ENCODE peak calls at places on chromosome 1, in eight cellular contexts. E is prostate gland, C is AG10803, W is PC-3, N is pancreas, Q is RWPE2, S is GM12865, H is Calu3. D is an unnamed sample.

GRCh38 chr1:219058891-219059820 is 114.5 kb upstream of the LYPLAL1 start:
- DNase-seq in E (no peak), C (no peak), W (no peak), N (no peak), Q (no peak), S (no peak), H (no peak), D (no peak)

GRCh38 chr1:51421961-51422360 is 91.6 kb upstream of the TTC39A start:
- DNase-seq in E (no peak), C (peak), W (peak), N (no peak), Q (no peak), S (peak), H (peak), D (no peak)

GRCh38 chr1:114457675-114458074 is 53.3 kb downstream of the TRIM33 start:
- DNase-seq in E (no peak), C (no peak), W (no peak), N (no peak), Q (no peak), S (no peak), H (no peak), D (no peak)

GRCh38 chr1:95089888-95090287 is 17.1 kb upstream of the ALG14 start:
- DNase-seq in E (no peak), C (no peak), W (no peak), N (no peak), Q (no peak), S (no peak), H (no peak), D (no peak)

GRCh38 chr1:165841582-165842362 is 14.4 kb downstream of the UCK2 start:
- DNase-seq in E (no peak), C (peak), W (peak), N (no peak), Q (no peak), S (peak), H (no peak), D (no peak)

GRCh38 chr1:26278835-26279597 is 870 bp upstream of the SH3BGRL3 start:
- DNase-seq in E (peak), C (peak), W (peak), N (peak), Q (no peak), S (peak), H (no peak), D (peak)

GRCh38 chr1:91502882-91503184 is 2.2 kb downstream of the CDC7 start:
- DNase-seq in E (no peak), C (peak), W (peak), N (no peak), Q (no peak), S (peak), H (no peak), D (no peak)

GRCh38 chr1:214476958-214477870 is 74.2 kb downstream of the PTPN14 start:
- DNase-seq in E (peak), C (peak), W (no peak), N (no peak), Q (peak), S (no peak), H (peak), D (no peak)

GRCh38 chr1:82161651-82162238 is 361.0 kb downstream of the ADGRL2 start:
- DNase-seq in E (peak), C (no peak), W (peak), N (no peak), Q (no peak), S (peak), H (no peak), D (no peak)

GRCh38 chr1:25500694-25501093 is 42.7 kb upstream of the LDLRAP1 start:
- DNase-seq in E (peak), C (peak), W (no peak), N (no peak), Q (no peak), S (no peak), H (no peak), D (no peak)

GRCh38 chr1:197180252-197180878 is 33.9 kb upstream of the ASPM start:
- DNase-seq in E (no peak), C (peak), W (peak), N (no peak), Q (no peak), S (peak), H (no peak), D (no peak)

DNA sequence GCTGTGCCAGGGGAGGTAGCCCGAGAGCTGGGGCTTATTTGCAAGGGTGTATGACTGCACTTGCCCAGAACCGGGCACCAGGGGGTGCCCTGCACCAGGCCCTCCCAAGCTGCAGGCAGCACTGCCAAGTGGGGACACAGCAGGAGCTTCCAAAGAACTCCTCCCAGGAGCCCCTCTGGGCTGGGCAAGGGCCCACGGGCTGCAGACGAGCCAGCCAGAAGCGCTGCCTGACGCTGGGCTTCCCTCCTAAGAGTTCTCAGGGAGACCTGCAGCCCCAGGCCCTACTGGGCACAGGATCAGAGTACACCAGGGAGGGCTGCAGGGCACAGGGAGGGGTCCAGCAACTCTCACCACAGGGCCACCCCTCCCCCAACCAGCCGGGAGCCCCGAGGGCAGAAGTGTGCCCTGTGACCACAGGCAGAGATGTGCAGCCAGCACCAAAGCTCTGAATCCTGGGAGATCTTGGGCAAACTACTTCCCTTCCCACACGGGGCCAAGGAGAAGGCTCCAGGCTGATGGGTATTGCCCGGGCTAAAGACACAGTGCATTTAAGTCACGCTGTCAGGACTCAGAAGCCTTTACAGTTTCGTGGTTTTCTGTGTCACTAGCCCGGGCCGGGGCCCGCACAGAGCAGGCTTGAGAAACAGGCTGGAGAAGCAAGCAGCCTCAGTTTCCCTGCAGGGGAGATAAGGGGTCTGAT is 63.4 kb downstream of the KCNAB2 start:
- DNase-seq in E (peak), C (peak), W (peak), N (no peak), Q (no peak), S (peak), H (peak), D (no peak)
- TF ChIP-seq CTCF in E (peak), C (peak), W (peak), N (no peak), Q (peak), S (peak), H (no peak), D (no peak)

DNA sequence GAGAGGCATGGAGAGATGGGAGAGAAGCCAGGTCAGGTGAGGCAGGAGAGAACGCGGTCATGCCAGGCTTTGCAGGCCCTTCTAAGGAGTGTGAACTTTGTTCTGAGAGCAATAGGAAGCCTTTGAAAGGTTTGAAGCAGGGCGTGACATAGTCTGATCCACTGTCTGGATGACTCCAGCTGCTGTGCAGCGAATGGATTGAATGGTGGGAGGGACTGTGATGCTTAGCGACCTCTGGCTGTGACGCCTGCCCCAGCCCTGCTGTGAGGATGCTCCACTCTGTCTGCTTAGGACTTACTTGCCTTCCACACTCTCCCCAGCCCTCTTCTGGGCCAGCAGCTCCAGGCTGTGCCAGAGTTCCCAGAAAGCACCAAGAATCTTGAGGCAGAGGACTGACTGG is 41.8 kb upstream of the POU3F1 start:
- DNase-seq in E (no peak), C (no peak), W (no peak), N (no peak), Q (no peak), S (no peak), H (no peak), D (no peak)
- TF ChIP-seq CTCF in E (no peak), C (no peak), W (no peak), N (no peak), Q (no peak), S (no peak), H (no peak), D (no peak)

DNA sequence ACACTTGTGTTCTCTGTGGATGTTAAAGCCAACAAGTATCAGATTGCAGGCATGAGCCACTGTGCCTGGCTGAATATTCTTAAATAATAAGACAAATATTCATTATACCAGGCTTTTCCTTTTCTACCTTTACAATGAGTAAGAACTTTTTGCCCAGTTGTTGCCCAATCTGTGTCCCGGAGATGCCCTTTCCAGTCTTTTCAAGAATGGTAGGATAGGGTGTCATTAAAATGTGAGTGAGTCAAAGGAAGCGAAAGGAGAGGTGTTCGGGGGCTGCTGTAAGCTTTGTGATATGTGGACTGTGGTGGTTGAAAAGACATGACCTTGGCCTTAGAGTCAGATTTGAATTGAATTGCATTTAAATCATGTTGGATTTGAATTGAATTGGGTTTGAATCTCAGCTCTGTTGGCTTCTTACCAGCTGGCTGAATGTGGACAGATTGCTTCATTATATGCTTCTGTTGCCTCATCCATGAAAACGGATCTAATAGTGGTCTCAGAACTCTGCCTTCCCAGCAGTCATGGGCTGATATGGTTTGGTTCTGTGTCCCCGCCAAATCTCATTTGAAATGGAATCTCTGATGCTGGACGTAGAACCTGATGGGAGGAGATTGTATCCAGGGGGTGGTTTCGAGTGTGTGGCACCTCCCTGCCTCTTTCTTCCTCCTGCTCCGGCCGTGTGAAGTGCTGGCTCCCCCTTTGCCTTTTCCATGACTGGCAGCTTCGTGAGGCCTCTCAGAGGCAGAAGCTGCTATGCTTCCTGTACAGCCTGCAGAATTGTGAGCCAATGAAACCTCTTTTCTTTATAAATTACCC is 22.7 kb upstream of the AADACL3 start:
- DNase-seq in E (no peak), C (peak), W (no peak), N (no peak), Q (no peak), S (no peak), H (no peak), D (no peak)
- TF ChIP-seq CTCF in E (no peak), C (no peak), W (no peak), N (no peak), Q (no peak), S (no peak), H (no peak), D (no peak)

GRCh38 chr1:180842052-180842451 is 70.6 kb upstream of the KIAA1614 start:
- DNase-seq in E (no peak), C (peak), W (no peak), N (no peak), Q (no peak), S (no peak), H (no peak), D (no peak)

GRCh38 chr1:180842890-180843289 is 69.8 kb upstream of the KIAA1614 start:
- DNase-seq in E (no peak), C (no peak), W (no peak), N (no peak), Q (no peak), S (no peak), H (no peak), D (no peak)

GRCh38 chr1:180845352-180845751 is 67.3 kb upstream of the KIAA1614 start:
- DNase-seq in E (no peak), C (no peak), W (no peak), N (no peak), Q (no peak), S (no peak), H (no peak), D (no peak)

GRCh38 chr1:180841460-180841859 is 71.2 kb upstream of the KIAA1614 start:
- DNase-seq in E (no peak), C (no peak), W (no peak), N (peak), Q (no peak), S (no peak), H (peak), D (no peak)

GRCh38 chr1:180842482-180842881 is 70.2 kb upstream of the KIAA1614 start:
- DNase-seq in E (no peak), C (no peak), W (no peak), N (no peak), Q (no peak), S (no peak), H (no peak), D (no peak)
- TF ChIP-seq CTCF in E (no peak), C (no peak), W (no peak), N (no peak), Q (no peak), S (no peak), H (no peak), D (no peak)

GRCh38 chr1:159927887-159928431 is 2.7 kb upstream of the TAGLN2 start:
- DNase-seq in E (no peak), C (no peak), W (no peak), N (no peak), Q (no peak), S (no peak), H (no peak), D (no peak)
- TF ChIP-seq CTCF in E (no peak), C (no peak), W (no peak), N (no peak), Q (no peak), S (no peak), H (no peak), D (no peak)

GRCh38 chr1:152777510-152778137 is 2.7 kb downstream of the LCE1F start:
- DNase-seq in E (no peak), C (peak), W (peak), N (no peak), Q (no peak), S (peak), H (peak), D (no peak)
- TF ChIP-seq CTCF in E (no peak), C (peak), W (peak), N (no peak), Q (peak), S (peak), H (no peak), D (no peak)

GRCh38 chr1:210362526-210362925 is 33.8 kb downstream of the HHAT start:
- DNase-seq in E (no peak), C (peak), W (no peak), N (no peak), Q (no peak), S (no peak), H (no peak), D (peak)
- TF ChIP-seq CTCF in E (no peak), C (no peak), W (no peak), N (no peak), Q (no peak), S (no peak), H (no peak), D (no peak)

DNA sequence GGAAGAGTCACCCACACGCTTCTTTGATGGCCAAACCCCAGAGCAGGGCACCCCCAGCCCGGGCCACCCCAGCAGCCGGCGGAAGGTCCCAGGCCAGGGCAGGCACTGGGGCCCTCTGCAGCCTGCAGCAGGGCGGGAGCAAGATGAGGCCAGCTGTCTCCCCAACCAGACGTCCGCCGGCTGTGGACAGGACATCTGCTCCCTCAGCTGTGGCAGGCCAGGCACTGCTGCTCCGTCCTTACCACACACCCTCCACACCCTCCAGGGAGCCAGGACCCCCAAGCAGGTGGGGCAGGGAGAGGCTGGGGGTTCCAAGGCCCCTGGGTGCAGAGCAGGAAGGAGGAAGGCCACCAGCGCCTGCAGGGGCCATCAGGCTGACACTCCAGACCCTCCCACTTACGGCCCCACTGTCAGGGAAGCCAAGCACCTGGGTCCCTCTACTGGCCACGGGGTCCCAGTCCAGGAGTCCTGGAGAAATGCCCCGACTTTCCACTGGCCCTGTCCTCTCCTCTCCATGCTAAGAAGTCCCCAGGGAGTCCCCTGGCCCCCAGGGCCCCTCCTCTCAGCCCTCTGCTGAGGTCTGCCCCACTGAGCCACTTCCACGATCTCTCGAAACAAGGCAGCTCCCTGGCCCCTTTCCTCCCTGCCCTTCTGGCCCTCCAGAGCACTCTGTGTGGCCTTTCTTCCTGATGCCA is 5.6 kb downstream of the WNT9A start:
- DNase-seq in E (no peak), C (no peak), W (no peak), N (no peak), Q (peak), S (no peak), H (no peak), D (no peak)
- TF ChIP-seq CTCF in E (no peak), C (no peak), W (peak), N (no peak), Q (no peak), S (no peak), H (no peak), D (no peak)

D was measured in lower leg skin.